ENCODE peak calls at places on chromosomes 7 and 10, in ten cellular contexts. One of them, this sample, is unnamed.

GRCh38 chr7:77757589-77757988 is 40.6 kb downstream of the TMEM60 start:
- DNase-seq in esophagus muscularis mucosa: no peak
- DNase-seq in transverse colon: no peak
- DNase-seq in upper lobe of left lung: no peak
- DNase-seq in ovary: no peak
- DNase-seq in K562: no peak
- DNase-seq in sigmoid colon: no peak
- DNase-seq in HepG2: no peak
- DNase-seq in stomach: no peak
- DNase-seq in A549: no peak
- DNase-seq in this sample: no peak

GRCh38 chr7:98240961-98241673 is 10.9 kb downstream of the TECPR1 start:
- DNase-seq in sigmoid colon: no peak
- DNase-seq in transverse colon: peak; percentile 41
- DNase-seq in upper lobe of left lung: peak; percentile 52
- DNase-seq in HepG2: peak; percentile 27
- DNase-seq in K562: peak; percentile 68
- DNase-seq in ovary: no peak
- DNase-seq in stomach: peak; percentile 72
- DNase-seq in esophagus muscularis mucosa: no peak
- DNase-seq in A549: peak; percentile 51
- DNase-seq in this sample: peak; percentile 18

GRCh38 chr10:32958992-32959703 is 1.1 kb upstream of the ITGB1 start:
- DNase-seq in K562: no peak
- DNase-seq in ovary: no peak
- DNase-seq in HepG2: no peak
- DNase-seq in stomach: no peak
- DNase-seq in esophagus muscularis mucosa: no peak
- DNase-seq in upper lobe of left lung: no peak
- DNase-seq in sigmoid colon: no peak
- DNase-seq in A549: no peak
- DNase-seq in transverse colon: no peak
- DNase-seq in this sample: no peak

GRCh38 chr10:78367751-78368150 is 334.1 kb downstream of the RPS24 start:
- DNase-seq in sigmoid colon: no peak
- DNase-seq in transverse colon: no peak
- DNase-seq in ovary: no peak
- DNase-seq in stomach: no peak
- DNase-seq in K562: no peak
- DNase-seq in HepG2: no peak
- DNase-seq in esophagus muscularis mucosa: no peak
- DNase-seq in A549: no peak
- DNase-seq in upper lobe of left lung: no peak
- DNase-seq in this sample: no peak

GRCh38 chr10:21278491-21279216 is 246.8 kb downstream of the SKIDA1 start:
- DNase-seq in K562: peak; percentile 77
- DNase-seq in transverse colon: peak; percentile 88
- DNase-seq in ovary: peak; percentile 97
- DNase-seq in sigmoid colon: peak; percentile 88
- DNase-seq in A549: peak; percentile 97
- DNase-seq in esophagus muscularis mucosa: peak; percentile 95
- DNase-seq in stomach: peak; percentile 83
- DNase-seq in upper lobe of left lung: no peak
- DNase-seq in HepG2: peak; percentile 87
- DNase-seq in this sample: peak; percentile 97

GRCh38 chr10:1591045-1591444 is 146.3 kb downstream of the ADARB2 start:
- DNase-seq in stomach: no peak
- DNase-seq in ovary: no peak
- DNase-seq in K562: no peak
- DNase-seq in sigmoid colon: no peak
- DNase-seq in A549: no peak
- DNase-seq in upper lobe of left lung: no peak
- DNase-seq in HepG2: no peak
- DNase-seq in esophagus muscularis mucosa: no peak
- DNase-seq in transverse colon: no peak
- DNase-seq in this sample: no peak

GRCh38 chr7:114152314-114152938 is 233.6 kb upstream of the PPP1R3A start:
- DNase-seq in upper lobe of left lung: no peak
- DNase-seq in ovary: no peak
- DNase-seq in transverse colon: no peak
- DNase-seq in K562: no peak
- DNase-seq in sigmoid colon: no peak
- DNase-seq in A549: no peak
- DNase-seq in esophagus muscularis mucosa: no peak
- DNase-seq in stomach: no peak
- DNase-seq in HepG2: no peak
- DNase-seq in this sample: no peak

GRCh38 chr10:102632394-102633062 is 11.8 kb upstream of the TRIM8 start:
- DNase-seq in ovary: peak; percentile 76
- DNase-seq in sigmoid colon: no peak
- DNase-seq in A549: no peak
- DNase-seq in stomach: no peak
- DNase-seq in HepG2: no peak
- DNase-seq in upper lobe of left lung: no peak
- DNase-seq in esophagus muscularis mucosa: no peak
- DNase-seq in transverse colon: no peak
- DNase-seq in K562: no peak
- DNase-seq in this sample: no peak

DNA sequence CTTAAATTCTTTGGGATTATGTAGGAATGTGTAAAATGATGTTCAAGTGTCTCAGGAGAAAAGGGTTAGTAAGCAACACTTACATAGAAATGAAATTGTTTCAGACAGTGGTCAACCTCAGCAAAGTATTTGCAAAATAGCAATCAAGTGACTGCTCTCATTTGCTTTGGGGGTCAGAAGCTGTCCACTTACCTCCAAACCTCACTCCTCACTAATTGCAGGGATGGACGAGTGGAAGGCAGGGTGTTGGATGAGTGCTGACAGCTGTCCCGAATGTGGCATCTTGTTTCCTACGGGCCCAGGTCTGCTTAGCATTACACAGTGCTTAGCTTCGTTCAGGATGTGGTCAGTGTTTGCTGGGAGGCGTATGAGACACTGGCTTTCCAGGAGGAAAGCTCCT is 437.0 kb downstream of the SUGCT start:
- DNase-seq in HepG2: no peak
- DNase-seq in ovary: no peak
- DNase-seq in esophagus muscularis mucosa: no peak
- DNase-seq in K562: no peak
- DNase-seq in sigmoid colon: no peak
- DNase-seq in stomach: no peak
- DNase-seq in A549: no peak
- DNase-seq in upper lobe of left lung: no peak
- DNase-seq in transverse colon: no peak
- DNase-seq in this sample: no peak
- TF ChIP-seq EP300 in HepG2: no peak
- TF ChIP-seq EP300 in ovary: no peak
- TF ChIP-seq EP300 in esophagus muscularis mucosa: no peak
- TF ChIP-seq EP300 in K562: no peak
- TF ChIP-seq EP300 in sigmoid colon: no peak
- TF ChIP-seq EP300 in stomach: no peak
- TF ChIP-seq EP300 in A549: no peak
- TF ChIP-seq EP300 in upper lobe of left lung: no peak
- TF ChIP-seq EP300 in transverse colon: no peak
- TF ChIP-seq EP300 in this sample: no peak

GRCh38 chr7:128341733-128342132 is 2.0 kb downstream of the RBM28 start:
- DNase-seq in HepG2: no peak
- DNase-seq in K562: no peak
- DNase-seq in A549: no peak
- DNase-seq in ovary: no peak
- DNase-seq in upper lobe of left lung: no peak
- DNase-seq in stomach: no peak
- DNase-seq in esophagus muscularis mucosa: no peak
- DNase-seq in transverse colon: no peak
- DNase-seq in sigmoid colon: no peak
- DNase-seq in this sample: no peak

GRCh38 chr7:128349121-128349825 is 5.6 kb upstream of the RBM28 start:
- DNase-seq in HepG2: no peak
- DNase-seq in A549: no peak
- DNase-seq in ovary: no peak
- DNase-seq in stomach: no peak
- DNase-seq in K562: no peak
- DNase-seq in upper lobe of left lung: no peak
- DNase-seq in esophagus muscularis mucosa: no peak
- DNase-seq in sigmoid colon: no peak
- DNase-seq in transverse colon: no peak
- DNase-seq in this sample: no peak

GRCh38 chr7:128347573-128348147 is 4.0 kb upstream of the RBM28 start:
- DNase-seq in A549: peak; percentile 61
- DNase-seq in HepG2: peak; percentile 50
- DNase-seq in K562: peak; percentile 64
- DNase-seq in esophagus muscularis mucosa: no peak
- DNase-seq in ovary: peak; percentile 62
- DNase-seq in stomach: peak; percentile 48
- DNase-seq in transverse colon: peak; percentile 46
- DNase-seq in sigmoid colon: no peak
- DNase-seq in upper lobe of left lung: no peak
- DNase-seq in this sample: peak; percentile 27

GRCh38 chr7:128344431-128344774 is 695 bp upstream of the RBM28 start:
- DNase-seq in transverse colon: no peak
- DNase-seq in A549: no peak
- DNase-seq in esophagus muscularis mucosa: no peak
- DNase-seq in sigmoid colon: no peak
- DNase-seq in ovary: no peak
- DNase-seq in stomach: no peak
- DNase-seq in upper lobe of left lung: no peak
- DNase-seq in HepG2: no peak
- DNase-seq in K562: no peak
- DNase-seq in this sample: no peak

DNA sequence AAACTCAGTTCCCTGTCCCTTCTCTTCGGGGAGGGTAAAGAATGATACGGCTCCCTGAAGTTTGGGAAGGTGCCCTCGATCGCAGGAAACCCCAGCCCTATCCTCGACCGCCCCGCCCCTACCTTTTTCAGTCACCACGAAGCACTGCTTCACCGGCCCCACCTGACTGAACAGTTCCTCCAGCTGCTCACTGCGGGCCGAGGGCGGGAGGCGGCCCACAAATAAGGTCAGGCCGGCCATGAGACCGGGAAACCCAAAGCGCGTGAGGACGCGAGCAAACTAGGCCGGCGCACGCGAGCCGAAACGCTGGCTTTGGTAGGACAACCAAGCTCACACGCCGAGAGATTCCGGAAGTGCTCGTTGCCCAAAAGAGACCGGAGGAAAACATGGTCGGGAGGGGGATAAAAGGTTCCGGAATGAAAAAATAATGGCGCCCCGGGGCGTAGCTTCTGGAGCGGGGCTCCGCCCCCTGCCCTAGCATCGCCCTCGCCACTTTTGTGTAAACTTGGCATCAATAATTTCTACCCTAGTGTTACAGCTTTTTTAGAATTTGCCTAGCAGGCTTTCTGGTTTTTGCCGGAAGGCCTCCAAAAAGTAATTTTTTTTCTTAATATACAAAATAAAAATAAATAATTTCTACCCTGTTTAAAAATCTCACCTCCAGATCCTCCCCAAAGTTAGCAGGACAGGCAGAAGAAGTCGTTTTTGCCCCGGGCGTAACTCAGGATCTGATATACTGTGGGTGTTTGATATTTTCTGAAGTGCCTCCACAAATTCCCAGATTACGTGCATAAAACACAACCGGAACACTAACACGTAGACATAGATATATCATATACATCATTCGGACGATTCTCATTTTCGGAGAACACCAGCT is at the start of gene RBM28:
- DNase-seq in ovary: peak; percentile 88
- DNase-seq in HepG2: peak; percentile 88
- DNase-seq in K562: peak; percentile 98
- DNase-seq in A549: peak; percentile 92
- DNase-seq in stomach: peak; percentile 88
- DNase-seq in upper lobe of left lung: peak; percentile 94
- DNase-seq in esophagus muscularis mucosa: peak; percentile 97
- DNase-seq in sigmoid colon: peak; percentile 93
- DNase-seq in transverse colon: peak; percentile 87
- DNase-seq in this sample: peak; percentile 81
- TF ChIP-seq POLR2A in ovary: peak; percentile 30
- TF ChIP-seq POLR2A in HepG2: peak; percentile 89
- TF ChIP-seq POLR2A in K562: peak; percentile 99
- TF ChIP-seq POLR2A in A549: peak; percentile 96
- TF ChIP-seq POLR2A in stomach: no peak
- TF ChIP-seq POLR2A in upper lobe of left lung: no peak
- TF ChIP-seq POLR2A in esophagus muscularis mucosa: no peak
- TF ChIP-seq POLR2A in sigmoid colon: no peak
- TF ChIP-seq POLR2A in transverse colon: peak; percentile 63
- TF ChIP-seq POLR2A in this sample: no peak

GRCh38 chr10:93718937-93719725 is 16.7 kb upstream of the FRA10AC1 start:
- DNase-seq in A549: no peak
- DNase-seq in K562: no peak
- DNase-seq in upper lobe of left lung: no peak
- DNase-seq in esophagus muscularis mucosa: no peak
- DNase-seq in ovary: no peak
- DNase-seq in HepG2: no peak
- DNase-seq in transverse colon: no peak
- DNase-seq in stomach: no peak
- DNase-seq in sigmoid colon: no peak
- DNase-seq in this sample: no peak
- TF ChIP-seq EP300 in A549: no peak
- TF ChIP-seq EP300 in K562: no peak
- TF ChIP-seq EP300 in upper lobe of left lung: no peak
- TF ChIP-seq EP300 in esophagus muscularis mucosa: no peak
- TF ChIP-seq EP300 in ovary: no peak
- TF ChIP-seq EP300 in HepG2: no peak
- TF ChIP-seq EP300 in transverse colon: no peak
- TF ChIP-seq EP300 in stomach: no peak
- TF ChIP-seq EP300 in sigmoid colon: no peak
- TF ChIP-seq EP300 in this sample: no peak

GRCh38 chr10:92183199-92183598 is 107.7 kb downstream of the CPEB3 start:
- DNase-seq in ovary: no peak
- DNase-seq in stomach: no peak
- DNase-seq in upper lobe of left lung: no peak
- DNase-seq in sigmoid colon: no peak
- DNase-seq in K562: peak; percentile 10
- DNase-seq in HepG2: no peak
- DNase-seq in transverse colon: no peak
- DNase-seq in esophagus muscularis mucosa: no peak
- DNase-seq in A549: no peak
- DNase-seq in this sample: no peak

GRCh38 chr10:92180326-92180881 is 110.5 kb downstream of the CPEB3 start:
- DNase-seq in stomach: no peak
- DNase-seq in transverse colon: no peak
- DNase-seq in upper lobe of left lung: no peak
- DNase-seq in ovary: no peak
- DNase-seq in esophagus muscularis mucosa: no peak
- DNase-seq in A549: no peak
- DNase-seq in HepG2: no peak
- DNase-seq in sigmoid colon: no peak
- DNase-seq in K562: no peak
- DNase-seq in this sample: no peak

GRCh38 chr10:92177546-92177945 is 113.3 kb downstream of the CPEB3 start:
- DNase-seq in stomach: no peak
- DNase-seq in A549: no peak
- DNase-seq in ovary: no peak
- DNase-seq in sigmoid colon: no peak
- DNase-seq in esophagus muscularis mucosa: no peak
- DNase-seq in transverse colon: no peak
- DNase-seq in upper lobe of left lung: no peak
- DNase-seq in HepG2: no peak
- DNase-seq in K562: no peak
- DNase-seq in this sample: no peak

GRCh38 chr10:92184977-92185376 is 105.9 kb downstream of the CPEB3 start:
- DNase-seq in sigmoid colon: no peak
- DNase-seq in stomach: no peak
- DNase-seq in A549: no peak
- DNase-seq in ovary: no peak
- DNase-seq in K562: no peak
- DNase-seq in upper lobe of left lung: no peak
- DNase-seq in transverse colon: no peak
- DNase-seq in esophagus muscularis mucosa: no peak
- DNase-seq in HepG2: no peak
- DNase-seq in this sample: no peak

DNA sequence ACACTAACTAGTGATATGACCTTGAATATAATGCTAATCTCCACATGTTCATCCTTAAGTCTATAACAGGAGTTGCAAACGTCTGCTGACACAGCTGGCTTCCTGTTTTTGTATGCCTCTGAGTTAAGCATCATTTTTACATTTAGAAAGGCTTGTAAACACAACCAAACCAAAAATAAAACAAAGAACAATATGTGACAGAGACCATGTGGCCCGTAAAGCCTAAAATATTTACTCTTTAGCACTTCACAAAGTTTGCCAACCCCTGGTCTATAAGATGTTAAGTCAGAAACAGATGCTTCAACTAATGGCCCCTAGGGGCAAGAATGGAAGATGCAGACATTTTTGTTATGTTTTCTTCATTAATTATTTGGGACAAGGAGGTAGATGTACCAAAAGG is 109.3 kb downstream of the CPEB3 start:
- DNase-seq in HepG2: peak; percentile 8
- DNase-seq in upper lobe of left lung: no peak
- DNase-seq in transverse colon: no peak
- DNase-seq in ovary: no peak
- DNase-seq in A549: no peak
- DNase-seq in sigmoid colon: no peak
- DNase-seq in stomach: no peak
- DNase-seq in K562: peak; percentile 8
- DNase-seq in esophagus muscularis mucosa: no peak
- DNase-seq in this sample: no peak
- TF ChIP-seq POLR2A in HepG2: no peak
- TF ChIP-seq POLR2A in upper lobe of left lung: no peak
- TF ChIP-seq POLR2A in transverse colon: no peak
- TF ChIP-seq POLR2A in ovary: no peak
- TF ChIP-seq POLR2A in A549: no peak
- TF ChIP-seq POLR2A in sigmoid colon: no peak
- TF ChIP-seq POLR2A in stomach: no peak
- TF ChIP-seq POLR2A in K562: no peak
- TF ChIP-seq POLR2A in esophagus muscularis mucosa: no peak
- TF ChIP-seq POLR2A in this sample: no peak